ENCODE peak calls at places on chromosomes 12 and 14, in four cellular contexts. U, L, O and K are unnamed samples.

GRCh38 chr12:116598341-116599284 is 39.4 kb downstream of the MAP1LC3B2 start:
- DNase-seq in L (no peak), O (no peak), U (no peak), K (no peak)

GRCh38 chr12:89346741-89347324 is 5.5 kb downstream of the DUSP6 start:
- DNase-seq in O (no peak), L (no peak), U (peak), K (peak)

GRCh38 chr12:53676715-53677611 is 1.1 kb upstream of the ATP5MC2 start:
- DNase-seq in U (peak), O (no peak), L (no peak), K (no peak)

GRCh38 chr14:61287196-61287595 is 6.1 kb upstream of the TMEM30B start:
- DNase-seq in U (no peak), O (no peak), L (no peak), K (no peak)

GRCh38 chr12:7872565-7873304 is at the start of gene SLC2A14:
- DNase-seq in L (no peak), U (no peak), O (no peak), K (no peak)

GRCh38 chr14:80536456-80536855 is 325.2 kb upstream of the DIO2 start:
- DNase-seq in O (no peak), U (peak), L (no peak), K (no peak)

GRCh38 chr12:124045671-124046070 is 72.7 kb downstream of the ZNF664 start:
- DNase-seq in O (no peak), L (no peak), U (no peak), K (no peak)

GRCh38 chr12:79673334-79673733 is 17.4 kb downstream of the PAWR start:
- DNase-seq in L (no peak), U (no peak), O (no peak), K (no peak)

GRCh38 chr12:102371177-102371576 is 109.2 kb downstream of the IGF1 start:
- DNase-seq in O (no peak), U (no peak), L (no peak), K (no peak)

GRCh38 chr12:18141583-18141982 is 51.6 kb upstream of the RERGL start:
- DNase-seq in U (no peak), L (no peak), O (no peak), K (no peak)

GRCh38 chr12:42590324-42590934 is 883 bp upstream of the PRICKLE1 start:
- DNase-seq in U (no peak), L (peak), O (no peak), K (peak)

GRCh38 chr12:59452746-59453145 is 143.1 kb upstream of the SLC16A7 start:
- DNase-seq in O (no peak), L (peak), U (peak), K (no peak)

GRCh38 chr14:35553808-35554207 is 19.8 kb downstream of the INSM2 start:
- DNase-seq in U (peak), O (no peak), L (no peak), K (no peak)

GRCh38 chr14:103511022-103511693 is 11.5 kb downstream of the CKB start:
- DNase-seq in O (no peak), U (no peak), L (no peak), K (no peak)

GRCh38 chr12:6946033-6946919 is 2.5 kb downstream of the C12orf57 start:
- DNase-seq in U (no peak), O (peak), L (peak), K (no peak)

GRCh38 chr12:58186914-58187313 is 245.5 kb downstream of the ATP23 start:
- DNase-seq in U (no peak), O (no peak), L (no peak), K (peak)

GRCh38 chr12:105961821-105962671 is 176.7 kb downstream of the NUAK1 start:
- DNase-seq in O (no peak), L (no peak), U (peak), K (no peak)

GRCh38 chr12:88985011-88985410 is 367.3 kb downstream of the DUSP6 start:
- DNase-seq in O (no peak), L (no peak), U (no peak), K (no peak)

GRCh38 chr12:56462565-56462964 is 5.8 kb upstream of the SPRYD4 start:
- DNase-seq in O (no peak), U (no peak), L (no peak), K (no peak)

GRCh38 chr12:27927347-27927746 is 45.2 kb downstream of the PTHLH start:
- DNase-seq in O (no peak), U (no peak), L (no peak), K (no peak)

GRCh38 chr12:7602287-7602686 is 63.4 kb downstream of the APOBEC1 start:
- DNase-seq in L (no peak), O (no peak), U (peak), K (no peak)

GRCh38 chr12:29241821-29242591 is 92.9 kb downstream of the FAR2 start:
- DNase-seq in L (no peak), O (no peak), U (peak), K (peak)

GRCh38 chr12:116939734-116940133 is 29.0 kb downstream of the FBXW8 start:
- DNase-seq in O (no peak), L (no peak), U (no peak), K (no peak)

GRCh38 chr12:124500232-124501079 is 67.0 kb downstream of the NCOR2 start:
- DNase-seq in U (peak), O (no peak), L (peak), K (no peak)

GRCh38 chr12:27517961-27518668 is 5.9 kb upstream of the PPFIBP1 start:
- DNase-seq in U (no peak), O (no peak), L (no peak), K (no peak)

GRCh38 chr12:4118017-4118510 is 155.5 kb upstream of the CCND2 start:
- DNase-seq in U (peak), O (no peak), L (no peak), K (peak)

GRCh38 chr14:104499784-104500496 is 79.6 kb upstream of the C14orf180 start:
- DNase-seq in U (no peak), O (no peak), L (no peak), K (no peak)